ENCODE peak calls at places on chromosomes 1 and 21, in eight cellular contexts. One of them, this sample, is unnamed.

GRCh38 chr1:9658186-9658585 is 6.7 kb downstream of the PIK3CD start:
- DNase-seq in nephron progenitor cell: no peak
- DNase-seq in fibroblast of mammary gland: no peak
- DNase-seq in NCI-H1092: no peak
- DNase-seq in T1000: no peak
- DNase-seq in ureter: no peak
- DNase-seq in nucleus accumbens: no peak
- DNase-seq in tibial artery: no peak
- DNase-seq in this sample: no peak

GRCh38 chr1:21619041-21619947 is 49.9 kb downstream of the RAP1GAP start:
- DNase-seq in nephron progenitor cell: no peak
- DNase-seq in fibroblast of mammary gland: no peak
- DNase-seq in NCI-H1092: no peak
- DNase-seq in T1000: no peak
- DNase-seq in ureter: no peak
- DNase-seq in nucleus accumbens: no peak
- DNase-seq in tibial artery: no peak
- DNase-seq in this sample: no peak

GRCh38 chr1:1352784-1353388 is 3.7 kb upstream of the DVL1 start:
- DNase-seq in nephron progenitor cell: no peak
- DNase-seq in fibroblast of mammary gland: no peak
- DNase-seq in NCI-H1092: no peak
- DNase-seq in T1000: no peak
- DNase-seq in ureter: no peak
- DNase-seq in nucleus accumbens: no peak
- DNase-seq in tibial artery: no peak
- DNase-seq in this sample: no peak

GRCh38 chr1:169363046-169363756 is 4.4 kb downstream of the NME7 start:
- DNase-seq in nephron progenitor cell: no peak
- DNase-seq in fibroblast of mammary gland: peak; percentile 91
- DNase-seq in NCI-H1092: no peak
- DNase-seq in T1000: no peak
- DNase-seq in ureter: no peak
- DNase-seq in nucleus accumbens: no peak
- DNase-seq in tibial artery: no peak
- DNase-seq in this sample: no peak

GRCh38 chr1:33143698-33144097 is 38.1 kb downstream of the TRIM62 start:
- DNase-seq in nephron progenitor cell: no peak
- DNase-seq in fibroblast of mammary gland: peak; percentile 74
- DNase-seq in NCI-H1092: no peak
- DNase-seq in T1000: no peak
- DNase-seq in ureter: no peak
- DNase-seq in nucleus accumbens: no peak
- DNase-seq in tibial artery: no peak
- DNase-seq in this sample: no peak

GRCh38 chr1:33515607-33516006 is 43.2 kb downstream of the ZSCAN20 start:
- DNase-seq in nephron progenitor cell: no peak
- DNase-seq in fibroblast of mammary gland: no peak
- DNase-seq in NCI-H1092: no peak
- DNase-seq in T1000: no peak
- DNase-seq in ureter: no peak
- DNase-seq in nucleus accumbens: no peak
- DNase-seq in tibial artery: no peak
- DNase-seq in this sample: no peak

GRCh38 chr1:28648493-28649238 is at the start of gene RNU11:
- DNase-seq in nephron progenitor cell: peak; percentile 70
- DNase-seq in fibroblast of mammary gland: peak; percentile 97
- DNase-seq in NCI-H1092: peak; percentile 99
- DNase-seq in T1000: peak; percentile 96
- DNase-seq in ureter: peak; percentile 90
- DNase-seq in nucleus accumbens: peak; percentile 90
- DNase-seq in tibial artery: peak; percentile 88
- DNase-seq in this sample: peak; percentile 85

GRCh38 chr1:116951175-116951935 is 41.6 kb downstream of the PTGFRN start:
- DNase-seq in nephron progenitor cell: no peak
- DNase-seq in fibroblast of mammary gland: peak; percentile 78
- DNase-seq in NCI-H1092: no peak
- DNase-seq in T1000: no peak
- DNase-seq in ureter: no peak
- DNase-seq in nucleus accumbens: no peak
- DNase-seq in tibial artery: peak; percentile 71
- DNase-seq in this sample: peak; percentile 48

GRCh38 chr1:245879091-245879490 is 628.0 kb downstream of the SMYD3 start:
- DNase-seq in nephron progenitor cell: no peak
- DNase-seq in fibroblast of mammary gland: no peak
- DNase-seq in NCI-H1092: no peak
- DNase-seq in T1000: no peak
- DNase-seq in ureter: no peak
- DNase-seq in nucleus accumbens: no peak
- DNase-seq in tibial artery: no peak
- DNase-seq in this sample: no peak

GRCh38 chr21:40577285-40578043 is 269.5 kb downstream of the DSCAM start:
- DNase-seq in nephron progenitor cell: no peak
- DNase-seq in fibroblast of mammary gland: no peak
- DNase-seq in NCI-H1092: no peak
- DNase-seq in T1000: no peak
- DNase-seq in ureter: no peak
- DNase-seq in nucleus accumbens: no peak
- DNase-seq in tibial artery: no peak
- DNase-seq in this sample: no peak

GRCh38 chr1:174637487-174637886 is 189.7 kb downstream of the GPR52 start:
- DNase-seq in nephron progenitor cell: no peak
- DNase-seq in fibroblast of mammary gland: no peak
- DNase-seq in NCI-H1092: no peak
- DNase-seq in T1000: no peak
- DNase-seq in ureter: no peak
- DNase-seq in nucleus accumbens: no peak
- DNase-seq in tibial artery: no peak
- DNase-seq in this sample: no peak

GRCh38 chr1:207282049-207282448 is 39.4 kb upstream of the CD55 start:
- DNase-seq in nephron progenitor cell: no peak
- DNase-seq in fibroblast of mammary gland: peak; percentile 3
- DNase-seq in NCI-H1092: no peak
- DNase-seq in T1000: no peak
- DNase-seq in ureter: no peak
- DNase-seq in nucleus accumbens: no peak
- DNase-seq in tibial artery: no peak
- DNase-seq in this sample: no peak

GRCh38 chr1:219312967-219313366 is 139.3 kb downstream of the LYPLAL1 start:
- DNase-seq in nephron progenitor cell: no peak
- DNase-seq in fibroblast of mammary gland: peak; percentile 88
- DNase-seq in NCI-H1092: no peak
- DNase-seq in T1000: peak; percentile 17
- DNase-seq in ureter: no peak
- DNase-seq in nucleus accumbens: no peak
- DNase-seq in tibial artery: no peak
- DNase-seq in this sample: no peak

GRCh38 chr1:219812491-219813221 is 115.7 kb downstream of the SLC30A10 start:
- DNase-seq in nephron progenitor cell: peak; percentile 45
- DNase-seq in fibroblast of mammary gland: peak; percentile 77
- DNase-seq in NCI-H1092: peak; percentile 80
- DNase-seq in T1000: peak; percentile 46
- DNase-seq in ureter: peak; percentile 54
- DNase-seq in nucleus accumbens: peak; percentile 69
- DNase-seq in tibial artery: no peak
- DNase-seq in this sample: no peak

GRCh38 chr1:30693820-30694219 is 29.6 kb downstream of the MATN1 start:
- DNase-seq in nephron progenitor cell: no peak
- DNase-seq in fibroblast of mammary gland: no peak
- DNase-seq in NCI-H1092: no peak
- DNase-seq in T1000: no peak
- DNase-seq in ureter: no peak
- DNase-seq in nucleus accumbens: no peak
- DNase-seq in tibial artery: no peak
- DNase-seq in this sample: no peak

GRCh38 chr1:89781494-89782126 is 39.2 kb upstream of the LRRC8D start:
- DNase-seq in nephron progenitor cell: no peak
- DNase-seq in fibroblast of mammary gland: peak; percentile 19
- DNase-seq in NCI-H1092: no peak
- DNase-seq in T1000: no peak
- DNase-seq in ureter: no peak
- DNase-seq in nucleus accumbens: no peak
- DNase-seq in tibial artery: no peak
- DNase-seq in this sample: no peak

GRCh38 chr1:206898909-206899431 is 1.7 kb downstream of the IL24 start:
- DNase-seq in nephron progenitor cell: no peak
- DNase-seq in fibroblast of mammary gland: no peak
- DNase-seq in NCI-H1092: no peak
- DNase-seq in T1000: no peak
- DNase-seq in ureter: peak; percentile 37
- DNase-seq in nucleus accumbens: no peak
- DNase-seq in tibial artery: no peak
- DNase-seq in this sample: no peak

GRCh38 chr1:42887366-42887765 is 41.0 kb downstream of the ZNF691 start:
- DNase-seq in nephron progenitor cell: no peak
- DNase-seq in fibroblast of mammary gland: no peak
- DNase-seq in NCI-H1092: no peak
- DNase-seq in T1000: no peak
- DNase-seq in ureter: no peak
- DNase-seq in nucleus accumbens: no peak
- DNase-seq in tibial artery: no peak
- DNase-seq in this sample: no peak

GRCh38 chr21:26405735-26406361 is 167.2 kb downstream of the CYYR1 start:
- DNase-seq in nephron progenitor cell: peak; percentile 7
- DNase-seq in fibroblast of mammary gland: peak; percentile 85
- DNase-seq in NCI-H1092: peak; percentile 16
- DNase-seq in T1000: peak; percentile 36
- DNase-seq in ureter: no peak
- DNase-seq in nucleus accumbens: no peak
- DNase-seq in tibial artery: no peak
- DNase-seq in this sample: no peak

GRCh38 chr1:47332779-47333577 is 612 bp upstream of the CMPK1 start:
- DNase-seq in nephron progenitor cell: no peak
- DNase-seq in fibroblast of mammary gland: no peak
- DNase-seq in NCI-H1092: no peak
- DNase-seq in T1000: no peak
- DNase-seq in ureter: no peak
- DNase-seq in nucleus accumbens: no peak
- DNase-seq in tibial artery: no peak
- DNase-seq in this sample: no peak

GRCh38 chr1:164912290-164912689 is 353.3 kb downstream of the PBX1 start:
- DNase-seq in nephron progenitor cell: no peak
- DNase-seq in fibroblast of mammary gland: no peak
- DNase-seq in NCI-H1092: no peak
- DNase-seq in T1000: no peak
- DNase-seq in ureter: no peak
- DNase-seq in nucleus accumbens: no peak
- DNase-seq in tibial artery: no peak
- DNase-seq in this sample: peak; percentile 15

This sample was measured in gastrocnemius medialis.